ENCODE peak calls at places on chromosome 7, in six cellular contexts. N, M, D, S, X and K are unnamed samples.

GRCh38 chr7:77199008-77199966 is at the start of gene FGL2:
- DNase-seq in N (peak), M (no peak), D (no peak), S (peak), X (peak), K (peak)

GRCh38 chr7:13848576-13849527 is 140.6 kb downstream of the ETV1 start:
- DNase-seq in N (no peak), M (peak), D (no peak), S (no peak), X (no peak), K (no peak)

GRCh38 chr7:129502708-129503685 is 666 bp downstream of the SMKR1 start:
- DNase-seq in N (peak), M (peak), D (no peak), S (no peak), X (no peak), K (no peak)

GRCh38 chr7:84191842-84192241 is 2.7 kb downstream of the SEMA3A start:
- DNase-seq in N (peak), M (no peak), D (no peak), S (no peak), X (no peak), K (no peak)

GRCh38 chr7:72544486-72544885 is 132.3 kb upstream of the CALN1 start:
- DNase-seq in N (no peak), M (no peak), D (no peak), S (no peak), X (no peak), K (no peak)

GRCh38 chr7:134432296-134433152 is 26.4 kb downstream of the AKR1B1 start:
- DNase-seq in N (peak), M (peak), D (peak), S (peak), X (peak), K (peak)

GRCh38 chr7:9870674-9871073 is 1103.0 kb upstream of the PHF14 start:
- DNase-seq in N (no peak), M (no peak), D (no peak), S (no peak), X (no peak), K (no peak)

GRCh38 chr7:2657208-2657607 is 25.4 kb downstream of the TTYH3 start:
- DNase-seq in N (no peak), M (no peak), D (no peak), S (no peak), X (no peak), K (no peak)

GRCh38 chr7:137757146-137757925 is 89.4 kb downstream of the DGKI start:
- DNase-seq in N (peak), M (no peak), D (no peak), S (peak), X (no peak), K (no peak)

GRCh38 chr7:30817060-30817770 is 46.0 kb downstream of the MINDY4 start:
- DNase-seq in N (peak), M (no peak), D (no peak), S (no peak), X (no peak), K (peak)